ENCODE peak calls at places on chromosome 3, in five cellular contexts. D is left ventricle myocardium inferior, X is HTR-8/SVneo, O is cardiac muscle cell, F is lower leg skin. E is an unnamed sample.

GRCh38 chr3:3666664-3667063 is 132.6 kb upstream of the LRRN1 start:
- DNase-seq in D (no peak), X (no peak), O (no peak), F (no peak), E (no peak)

GRCh38 chr3:82103241-82103640 is 341.8 kb upstream of the GBE1 start:
- DNase-seq in X (no peak), D (no peak), O (no peak), F (no peak), E (no peak)

GRCh38 chr3:11072631-11073030 is 80.1 kb downstream of the SLC6A1 start:
- DNase-seq in D (no peak), O (peak), F (no peak), X (no peak), E (no peak)

GRCh38 chr3:118400886-118401285 is 633.8 kb downstream of the IGSF11 start:
- DNase-seq in O (no peak), X (no peak), F (no peak), D (no peak), E (no peak)

GRCh38 chr3:194715022-194715800 is 29.5 kb downstream of the FAM43A start:
- DNase-seq in F (no peak), X (no peak), D (no peak), O (no peak), E (no peak)

GRCh38 chr3:131083190-131083863 is 56.6 kb downstream of the NEK11 start:
- DNase-seq in F (peak), O (peak), D (peak), X (no peak), E (no peak)

GRCh38 chr3:128965280-128965679 is 28.6 kb downstream of the CFAP92 start:
- DNase-seq in O (no peak), X (no peak), D (no peak), F (no peak), E (no peak)

GRCh38 chr3:115330406-115330805 is 183.3 kb upstream of the ZBTB20 start:
- DNase-seq in O (peak), X (peak), D (no peak), F (no peak), E (no peak)

GRCh38 chr3:63814300-63814699 is 4.8 kb upstream of the C3orf49 start:
- DNase-seq in X (no peak), D (no peak), O (peak), F (no peak), E (no peak)